ENCODE peak calls at places on chromosome 3, in five cellular contexts. M is HCT116, R is GM12878, N is HepG2, A is K562. W is an unnamed sample. For H3K4me1, the result is how much of the 10 kb centered on the place peaks cover.

GRCh38 chr3:20060924-20061323 is 20.7 kb downstream of the KAT2B start:
- DNase-seq in M (no peak), R (no peak), N (no peak), A (no peak), W (no peak)

GRCh38 chr3:197306374-197307086 is 8.1 kb upstream of the DLG1 start:
- DNase-seq in M (no peak), R (no peak), N (peak), A (no peak), W (no peak)

GRCh38 chr3:196624008-196624790 is 15.3 kb upstream of the NRROS start:
- DNase-seq in M (no peak), R (no peak), N (no peak), A (no peak), W (no peak)

GRCh38 chr3:64039972-64040733 is 16.9 kb upstream of the PSMD6 start:
- DNase-seq in M (no peak), R (no peak), N (no peak), A (no peak), W (no peak)

GRCh38 chr3:59549972-59550371 is 500.1 kb upstream of the CFAP20DC start:
- DNase-seq in M (no peak), R (no peak), N (no peak), A (no peak), W (no peak)

GRCh38 chr3:129161860-129162271 is 1.0 kb upstream of the ISY1 start:
- DNase-seq in M (no peak), R (no peak), N (peak), A (no peak), W (no peak)

GRCh38 chr3:116059421-116060096 is 385.7 kb downstream of the LSAMP start:
- DNase-seq in M (peak), R (no peak), N (peak), A (peak), W (peak)

GRCh38 chr3:111605016-111605415 is 9.9 kb upstream of the ZBED2 start:
- DNase-seq in M (no peak), R (no peak), N (no peak), A (no peak), W (no peak)

GRCh38 chr3:128849776-128850542 is 29.5 kb upstream of the ACAD9 start:
- DNase-seq in M (no peak), R (no peak), N (no peak), A (no peak), W (no peak)

GRCh38 chr3:134608023-134608758 is 42.6 kb downstream of the KY start:
- DNase-seq in M (no peak), R (no peak), N (no peak), A (no peak), W (no peak)

GRCh38 chr3:134605506-134605905 is 45.3 kb downstream of the KY start:
- DNase-seq in M (no peak), R (no peak), N (no peak), A (no peak), W (no peak)

GRCh38 chr3:134608957-134609525 is 41.8 kb downstream of the KY start:
- DNase-seq in M (no peak), R (no peak), N (no peak), A (no peak), W (no peak)

GRCh38 chr3:134606033-134607025 is 44.5 kb downstream of the KY start:
- DNase-seq in M (no peak), R (no peak), N (no peak), A (no peak), W (no peak)

DNA sequence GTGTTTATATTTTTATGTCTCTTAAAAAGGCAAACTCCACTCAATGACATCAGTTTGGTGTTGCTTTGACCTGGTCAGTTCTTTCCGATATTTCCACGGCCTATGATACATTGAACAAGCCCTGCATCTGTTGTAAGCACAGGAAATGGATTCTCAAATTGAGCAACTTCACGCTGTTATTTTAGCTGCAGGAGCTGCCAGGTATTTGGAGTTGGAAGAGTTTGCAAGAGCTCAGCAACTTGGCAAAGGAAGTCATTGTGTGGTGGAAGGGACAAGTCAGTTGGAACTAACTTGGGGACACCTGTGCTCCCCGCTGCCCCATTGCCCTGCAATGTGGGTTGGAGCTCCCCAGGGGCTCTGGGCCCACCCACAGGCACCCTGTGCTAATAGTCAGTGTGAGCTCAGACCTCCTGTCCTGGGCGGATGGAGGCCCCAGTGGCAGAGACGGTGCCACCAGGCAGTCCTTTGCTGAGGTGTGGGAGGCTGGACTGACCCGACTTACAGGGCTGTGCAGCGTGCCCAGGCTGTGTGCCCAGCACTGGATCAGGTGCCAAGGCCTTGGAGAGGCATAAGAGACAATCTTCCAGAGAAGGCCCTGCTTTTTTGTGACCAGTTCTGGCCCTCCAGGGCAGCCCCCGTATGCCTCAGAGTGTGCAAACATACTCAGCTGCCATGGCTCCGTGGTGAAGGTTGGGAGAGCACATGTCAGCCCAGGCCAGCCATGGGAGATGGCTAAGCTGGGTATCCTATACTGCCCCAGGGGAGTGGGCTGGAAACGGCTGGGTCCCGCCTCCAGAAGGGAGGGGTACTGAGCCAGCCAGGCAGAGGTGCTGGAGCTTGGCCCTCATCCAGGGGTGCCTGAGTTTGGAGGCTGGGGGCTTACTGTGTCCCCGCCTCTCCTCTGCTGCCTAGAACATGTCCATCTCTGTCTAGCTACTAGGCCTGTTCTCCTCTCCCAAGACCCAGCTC is 43.5 kb downstream of the KY start:
- DNase-seq in M (no peak), R (no peak), N (no peak), A (no peak), W (no peak)
- TF ChIP-seq SIN3A in M (no peak), R (no peak), N (no peak), A (no peak), W (no peak)

DNA sequence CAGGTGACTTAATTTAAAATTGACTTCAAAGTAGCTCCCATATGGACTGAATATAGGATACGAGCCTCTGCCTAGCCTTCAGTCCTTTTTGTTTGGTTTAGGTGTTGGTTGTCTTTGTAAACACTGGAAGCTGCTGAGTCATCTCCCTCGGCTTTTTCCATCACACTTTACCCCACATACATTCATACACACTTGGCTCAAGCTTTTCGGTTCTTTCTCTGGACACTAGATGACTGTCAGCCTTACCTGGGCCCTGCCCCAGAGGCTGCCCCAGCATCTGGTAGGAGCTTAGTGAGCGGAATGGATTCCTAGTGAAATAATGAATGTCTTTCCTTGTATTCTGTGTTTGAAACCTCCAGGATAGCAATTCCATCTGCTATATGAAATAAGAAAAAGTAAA is 201.4 kb upstream of the IL12A start:
- DNase-seq in M (peak), R (no peak), N (peak), A (no peak), W (peak)
- H3K4me1 ChIP-seq in M (under half), R (under half), N (half or more), A (under half), W (under half)

GRCh38 chr3:58021072-58021959 is 13.1 kb downstream of the FLNB start:
- DNase-seq in M (no peak), R (no peak), N (peak), A (no peak), W (no peak)

GRCh38 chr3:58025406-58025805 is 17.2 kb downstream of the FLNB start:
- DNase-seq in M (no peak), R (no peak), N (no peak), A (no peak), W (no peak)

GRCh38 chr3:58022490-58022889 is 14.3 kb downstream of the FLNB start:
- DNase-seq in M (no peak), R (no peak), N (no peak), A (no peak), W (no peak)

GRCh38 chr3:58021962-58022361 is 13.7 kb downstream of the FLNB start:
- DNase-seq in M (no peak), R (no peak), N (peak), A (no peak), W (no peak)

GRCh38 chr3:58023536-58023935 is 15.3 kb downstream of the FLNB start:
- DNase-seq in M (no peak), R (no peak), N (no peak), A (no peak), W (no peak)
- TF ChIP-seq SIN3A in M (no peak), R (no peak), N (no peak), A (no peak), W (no peak)

GRCh38 chr3:56989434-56990294 is 70.8 kb upstream of the SPATA12 start:
- DNase-seq in M (no peak), R (no peak), N (peak), A (no peak), W (no peak)

GRCh38 chr3:56988458-56988857 is 72.0 kb upstream of the SPATA12 start:
- DNase-seq in M (no peak), R (no peak), N (no peak), A (no peak), W (no peak)

GRCh38 chr3:56987238-56987932 is 73.1 kb upstream of the SPATA12 start:
- DNase-seq in M (no peak), R (no peak), N (no peak), A (no peak), W (no peak)

GRCh38 chr3:56990295-56991015 is 70.0 kb upstream of the SPATA12 start:
- DNase-seq in M (no peak), R (no peak), N (peak), A (no peak), W (no peak)

DNA sequence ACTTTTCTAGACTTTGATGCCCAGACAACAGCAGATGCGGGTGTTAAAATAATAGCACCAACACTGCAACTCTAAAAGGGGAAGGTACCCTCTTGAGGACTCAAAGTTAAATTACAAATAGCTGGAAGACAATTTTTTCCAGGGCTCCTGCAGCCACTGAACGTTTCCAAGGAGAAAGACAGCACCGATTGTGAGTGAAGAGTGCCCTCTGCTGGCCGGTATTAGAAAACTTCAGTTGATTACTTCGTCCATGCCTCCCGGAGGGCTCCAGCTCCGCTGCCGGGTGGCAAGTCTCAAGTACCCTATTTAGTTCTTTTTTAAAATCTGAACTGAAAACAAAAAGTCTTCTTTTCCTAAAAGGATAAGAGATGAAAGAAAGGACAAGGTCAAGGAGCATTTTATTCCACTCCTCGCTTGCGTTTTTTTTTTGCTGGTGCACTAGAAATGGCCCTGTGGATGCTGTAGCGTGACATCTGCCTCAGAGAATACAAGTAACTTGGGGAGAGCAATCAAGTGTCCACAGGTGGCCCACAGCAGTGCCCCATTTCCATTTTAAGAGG is 71.5 kb upstream of the SPATA12 start:
- DNase-seq in M (peak), R (no peak), N (peak), A (peak), W (no peak)
- H3K4me1 ChIP-seq in M (under half), R (under half), N (half or more), A (under half), W (under half)

GRCh38 chr3:99861216-99861615 is 43.6 kb downstream of the CMSS1 start:
- DNase-seq in M (no peak), R (no peak), N (no peak), A (no peak), W (no peak)

GRCh38 chr3:99857278-99857677 is 39.6 kb downstream of the CMSS1 start:
- DNase-seq in M (no peak), R (no peak), N (peak), A (no peak), W (no peak)

GRCh38 chr3:99858461-99858860 is 40.8 kb downstream of the CMSS1 start:
- DNase-seq in M (no peak), R (no peak), N (no peak), A (no peak), W (no peak)

GRCh38 chr3:99862208-99862607 is 44.5 kb downstream of the CMSS1 start:
- DNase-seq in M (no peak), R (no peak), N (no peak), A (no peak), W (no peak)

GRCh38 chr3:99859855-99860254 is 42.2 kb downstream of the CMSS1 start:
- DNase-seq in M (no peak), R (no peak), N (no peak), A (no peak), W (peak)
- TF ChIP-seq SIN3A in M (no peak), R (no peak), N (no peak), A (no peak), W (no peak)

W was measured in Panc1.